ENCODE peak calls at places on chromosomes 7 and 10, in six cellular contexts. X is AG09309; E is heart right ventricle; Q is smooth muscle cell of the brain vasculature; H is stimulated activated CD4-positive, alpha-beta T cell treated with anti-CD3 and anti-CD28 coated beads, Interleukin-4, amount 100 ng/mL, for 48 hours; N is CD8-positive, alpha-beta memory T cell. Z is an unnamed sample.

GRCh38 chr7:25823571-25823970 is 328.4 kb upstream of the NFE2L3 start:
- DNase-seq in N (no peak), H (no peak), E (no peak), X (no peak), Q (no peak), Z (no peak)

GRCh38 chr7:96933067-96933645 is 72.2 kb upstream of the DLX6 start:
- DNase-seq in E (no peak), Q (no peak), H (no peak), N (no peak), X (no peak), Z (no peak)

GRCh38 chr7:27155816-27156507 is 513 bp downstream of the HOXA7 start:
- DNase-seq in Q (no peak), X (no peak), H (no peak), N (no peak), E (no peak), Z (no peak)

GRCh38 chr7:134154581-134155130 is 27.5 kb downstream of the LRGUK start:
- DNase-seq in H (no peak), N (no peak), X (no peak), E (no peak), Q (no peak), Z (no peak)

GRCh38 chr7:155299539-155300202 is 2.0 kb downstream of the INSIG1 start:
- DNase-seq in N (peak; percentile 62), H (no peak), Q (no peak), X (no peak), E (no peak), Z (no peak)

GRCh38 chr7:38312776-38313175 is 39.3 kb upstream of the TARP start:
- DNase-seq in E (no peak), N (no peak), H (no peak), Q (no peak), X (no peak), Z (no peak)

GRCh38 chr7:67364441-67365017 is 367.9 kb downstream of the TYW1 start:
- DNase-seq in X (no peak), Q (no peak), H (no peak), N (no peak), E (no peak), Z (no peak)

GRCh38 chr10:7610651-7611389 is 55.9 kb downstream of the ITIH5 start:
- DNase-seq in N (no peak), H (no peak), Q (no peak), E (no peak), X (peak; percentile 20), Z (no peak)

GRCh38 chr10:83545901-83546391 is 593.4 kb upstream of the GHITM start:
- DNase-seq in Q (no peak), X (no peak), N (no peak), H (no peak), E (peak; percentile 63), Z (no peak)

GRCh38 chr7:85413718-85414117 is 226.9 kb upstream of the SEMA3D start:
- DNase-seq in N (no peak), H (no peak), Q (no peak), E (no peak), X (no peak), Z (no peak)

GRCh38 chr10:95501203-95502094 is 59.7 kb downstream of the SORBS1 start:
- DNase-seq in X (no peak), E (no peak), H (no peak), Q (no peak), N (no peak), Z (no peak)

GRCh38 chr7:110224643-110225042 is 866.3 kb upstream of the LRRN3 start:
- DNase-seq in Q (no peak), N (no peak), X (no peak), H (no peak), E (no peak), Z (no peak)

GRCh38 chr7:117072620-117073118 is 119.4 kb downstream of the ST7 start:
- DNase-seq in N (no peak), Q (peak; percentile 41), E (peak; percentile 72), X (no peak), H (no peak), Z (peak; percentile 44)

GRCh38 chr7:36312064-36312914 is 77.4 kb upstream of the ANLN start:
- DNase-seq in H (no peak), X (no peak), Q (no peak), E (no peak), N (peak; percentile 64), Z (no peak)

GRCh38 chr10:91410638-91411367 is 659 bp downstream of the HECTD2 start:
- DNase-seq in X (no peak), N (no peak), E (peak; percentile 20), Q (no peak), H (peak; percentile 5), Z (no peak)

GRCh38 chr7:110210941-110211608 is 879.9 kb upstream of the LRRN3 start:
- DNase-seq in Q (no peak), H (no peak), X (no peak), N (no peak), E (no peak), Z (no peak)

GRCh38 chr7:36278767-36279171 is 110.9 kb upstream of the ANLN start:
- DNase-seq in N (no peak), E (no peak), Q (no peak), X (peak; percentile 69), H (no peak), Z (no peak)

GRCh38 chr7:129875745-129876411 is 76.9 kb downstream of the UBE2H start:
- DNase-seq in E (no peak), H (no peak), N (no peak), X (no peak), Q (no peak), Z (no peak)

GRCh38 chr10:78277734-78278404 is 244.2 kb downstream of the RPS24 start:
- DNase-seq in E (peak; percentile 67), H (no peak), Q (no peak), N (no peak), X (peak; percentile 24), Z (no peak)

GRCh38 chr10:71747808-71748523 is 25.4 kb downstream of the VSIR start:
- DNase-seq in N (no peak), E (no peak), H (no peak), X (no peak), Q (no peak), Z (no peak)

GRCh38 chr10:81920213-81920829 is 45.3 kb downstream of the NRG3 start:
- DNase-seq in N (no peak), X (no peak), H (peak; percentile 2), Q (no peak), E (no peak), Z (no peak)

GRCh38 chr7:84372155-84372621 is 177.6 kb upstream of the SEMA3A start:
- DNase-seq in N (no peak), Q (no peak), H (no peak), X (peak; percentile 91), E (no peak), Z (peak; percentile 0)

GRCh38 chr10:88243847-88244730 is 339.0 kb downstream of the RNLS start:
- DNase-seq in E (peak; percentile 87), N (no peak), X (no peak), H (no peak), Q (no peak), Z (peak; percentile 77)

GRCh38 chr10:122051609-122052385 is 62.8 kb downstream of the TACC2 start:
- DNase-seq in Q (no peak), H (no peak), X (peak; percentile 52), E (peak; percentile 30), N (no peak), Z (peak; percentile 51)

GRCh38 chr10:36559412-36559811 is 566.0 kb upstream of the ANKRD30A start:
- DNase-seq in E (no peak), Q (no peak), H (no peak), X (no peak), N (no peak), Z (no peak)

GRCh38 chr7:150978136-150978789 is at the start of gene KCNH2:
- DNase-seq in X (no peak), E (peak; percentile 59), N (no peak), Q (no peak), H (no peak), Z (no peak)

GRCh38 chr10:58511765-58512469 is 755 bp upstream of the BICC1 start:
- DNase-seq in X (no peak), E (peak; percentile 14), N (no peak), H (no peak), Q (no peak), Z (no peak)